ENCODE peak calls at places on chromosomes 1 and 21, in five cellular contexts. Y is K562, A is GM12878, X is HepG2, B is H1. H is an unnamed sample.

GRCh38 chr21:44407493-44407892 is 47.8 kb upstream of the LRRC3 start:
- DNase-seq in Y (no peak), A (no peak), X (no peak), B (no peak), H (no peak)

GRCh38 chr1:23692308-23692871 is 784 bp downstream of the RPL11 start:
- DNase-seq in Y (peak), A (no peak), X (no peak), B (no peak), H (no peak)

GRCh38 chr1:230130172-230130944 is 63.3 kb downstream of the GALNT2 start:
- DNase-seq in Y (no peak), A (no peak), X (no peak), B (no peak), H (no peak)

GRCh38 chr1:65818966-65819365 is 26.3 kb downstream of the PDE4B start:
- DNase-seq in Y (no peak), A (no peak), X (no peak), B (no peak), H (no peak)

GRCh38 chr1:248622491-248623106 is 12.3 kb downstream of the OR2T11 start:
- DNase-seq in Y (peak), A (no peak), X (peak), B (no peak), H (peak)

GRCh38 chr1:223479718-223480425 is 86.7 kb downstream of the CCDC185 start:
- DNase-seq in Y (no peak), A (no peak), X (no peak), B (no peak), H (peak)

GRCh38 chr1:184708084-184708676 is 46.5 kb downstream of the EDEM3 start:
- DNase-seq in Y (no peak), A (no peak), X (no peak), B (no peak), H (no peak)

GRCh38 chr1:224690576-224690975 is 74.5 kb downstream of the CNIH3 start:
- DNase-seq in Y (no peak), A (no peak), X (no peak), B (no peak), H (no peak)

GRCh38 chr1:4659247-4659646 is 4.8 kb downstream of the AJAP1 start:
- DNase-seq in Y (no peak), A (no peak), X (no peak), B (no peak), H (no peak)

GRCh38 chr1:11704226-11704619 is 12.7 kb downstream of the DRAXIN start:
- DNase-seq in Y (no peak), A (no peak), X (no peak), B (no peak), H (no peak)

GRCh38 chr1:154157520-154158306 is 2.8 kb upstream of the NUP210L start:
- DNase-seq in Y (peak), A (peak), X (no peak), B (no peak), H (no peak)

GRCh38 chr1:6614953-6615785 is 1.6 kb downstream of the PHF13 start:
- DNase-seq in Y (peak), A (no peak), X (no peak), B (no peak), H (no peak)

GRCh38 chr1:23421752-23422312 is 2.7 kb downstream of the TCEA3 start:
- DNase-seq in Y (peak), A (no peak), X (peak), B (no peak), H (no peak)

GRCh38 chr1:47758341-47759237 is 238.6 kb downstream of the TRABD2B start:
- DNase-seq in Y (no peak), A (no peak), X (no peak), B (no peak), H (no peak)

GRCh38 chr1:18536356-18536755 is 55.6 kb downstream of the KLHDC7A start:
- DNase-seq in Y (no peak), A (no peak), X (no peak), B (no peak), H (no peak)

GRCh38 chr1:9699361-9699760 is 47.8 kb downstream of the PIK3CD start:
- DNase-seq in Y (no peak), A (no peak), X (no peak), B (no peak), H (no peak)

GRCh38 chr1:206050655-206051235 is 2.2 kb upstream of the RHEX start:
- DNase-seq in Y (no peak), A (peak), X (no peak), B (no peak), H (no peak)

GRCh38 chr1:96362623-96363022 is 359.0 kb upstream of the PTBP2 start:
- DNase-seq in Y (no peak), A (no peak), X (peak), B (no peak), H (no peak)

GRCh38 chr1:54167422-54168139 is 14.8 kb upstream of the CDCP2 start:
- DNase-seq in Y (no peak), A (no peak), X (no peak), B (no peak), H (no peak)

GRCh38 chr1:1407101-1407956 is at the start of gene MRPL20:
- DNase-seq in Y (peak), A (peak), X (peak), B (peak), H (peak)

GRCh38 chr1:55216078-55216477 is 914 bp upstream of the USP24 start:
- DNase-seq in Y (no peak), A (no peak), X (no peak), B (no peak), H (no peak)

GRCh38 chr21:42981862-42982261 is 7.5 kb downstream of the PKNOX1 start:
- DNase-seq in Y (no peak), A (no peak), X (no peak), B (no peak), H (no peak)

GRCh38 chr21:39952265-39952664 is 85.0 kb downstream of the PCP4 start:
- DNase-seq in Y (no peak), A (no peak), X (no peak), B (no peak), H (no peak)

GRCh38 chr1:77487631-77488030 is 194.8 kb downstream of the ZZZ3 start:
- DNase-seq in Y (peak), A (no peak), X (no peak), B (no peak), H (no peak)

GRCh38 chr1:114735479-114735878 is 18.9 kb upstream of the NRAS start:
- DNase-seq in Y (no peak), A (no peak), X (no peak), B (no peak), H (no peak)

GRCh38 chr1:21573971-21574458 is 64.8 kb downstream of the ALPL start:
- DNase-seq in Y (peak), A (no peak), X (peak), B (peak), H (peak)

GRCh38 chr1:85361106-85361505 is 84.7 kb upstream of the BCL10 start:
- DNase-seq in Y (no peak), A (no peak), X (peak), B (no peak), H (no peak)

GRCh38 chr1:62229468-62229867 is 34.8 kb downstream of the L1TD1 start:
- DNase-seq in Y (no peak), A (no peak), X (peak), B (no peak), H (no peak)

GRCh38 chr1:192311281-192311680 is 5.5 kb upstream of the RGS21 start:
- DNase-seq in Y (peak), A (no peak), X (peak), B (no peak), H (peak)

GRCh38 chr1:186304982-186305949 is 69.8 kb downstream of the TPR start:
- DNase-seq in Y (peak), A (no peak), X (peak), B (no peak), H (peak)

GRCh38 chr1:41783189-41783639 is 135.5 kb downstream of the HIVEP3 start:
- DNase-seq in Y (no peak), A (no peak), X (no peak), B (no peak), H (no peak)

GRCh38 chr1:89698624-89699023 is 65.7 kb downstream of the LRRC8C start:
- DNase-seq in Y (no peak), A (no peak), X (no peak), B (no peak), H (no peak)

GRCh38 chr1:6113745-6114144 is 66.4 kb downstream of the CHD5 start:
- DNase-seq in Y (no peak), A (no peak), X (no peak), B (no peak), H (no peak)

GRCh38 chr1:78536427-78536826 is 45.7 kb downstream of the PTGFR start:
- DNase-seq in Y (no peak), A (no peak), X (no peak), B (no peak), H (no peak)

DNA sequence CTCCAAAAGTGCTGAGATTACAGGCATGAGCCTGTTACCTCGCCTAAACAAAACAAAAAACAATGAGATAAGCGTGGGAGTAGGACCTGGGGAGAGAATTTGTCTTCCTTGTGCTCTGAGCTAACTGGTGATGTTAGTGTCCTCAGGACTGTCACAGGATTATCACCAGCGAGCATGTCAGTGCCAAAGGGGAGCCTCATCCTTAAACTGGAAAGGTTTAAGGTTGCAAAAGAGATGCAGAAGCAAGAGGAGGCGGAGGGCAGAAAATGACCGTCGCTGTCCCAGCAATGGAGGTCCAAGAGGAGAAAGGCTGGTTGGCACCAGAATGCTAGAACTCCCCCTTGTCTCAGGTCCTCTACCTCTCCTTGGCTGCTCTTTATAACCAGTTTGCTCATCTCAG is 3.9 kb downstream of the SYPL2 start:
- DNase-seq in Y (no peak), A (no peak), X (no peak), B (no peak), H (no peak)
- TF ChIP-seq JUND in Y (no peak), A (no peak), X (no peak), B (no peak), H (no peak)

GRCh38 chr1:28172690-28173150 is 3.8 kb downstream of the PTAFR start:
- DNase-seq in Y (peak), A (peak), X (peak), B (no peak), H (no peak)
- TF ChIP-seq JUND in Y (peak), A (peak), X (no peak), B (no peak), H (no peak)

GRCh38 chr1:111148376-111148881 is 8.4 kb downstream of the CEPT1 start:
- DNase-seq in Y (no peak), A (no peak), X (no peak), B (no peak), H (no peak)
- TF ChIP-seq JUND in Y (no peak), A (no peak), X (no peak), B (no peak), H (no peak)

DNA sequence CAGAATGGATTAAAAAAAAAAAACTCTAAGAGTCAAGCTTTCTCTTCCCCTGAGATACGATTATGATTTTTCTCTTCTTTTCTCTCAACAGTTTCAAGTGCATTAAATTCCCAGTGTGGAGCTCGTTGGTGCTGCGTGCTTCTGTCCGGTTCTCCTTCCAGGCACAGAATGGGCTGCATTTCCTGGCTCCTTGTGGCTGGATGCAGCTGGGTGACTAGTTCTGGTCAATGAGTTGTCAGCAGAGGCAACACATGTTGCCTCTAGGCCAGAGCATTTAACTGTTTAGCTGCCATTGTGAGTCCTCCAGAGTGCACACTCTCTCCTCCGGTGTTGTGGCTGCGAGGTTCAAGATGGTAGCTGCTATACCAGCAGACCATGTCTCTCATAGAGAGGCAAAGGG is 312.9 kb downstream of the RRAGC start:
- DNase-seq in Y (no peak), A (no peak), X (no peak), B (no peak), H (no peak)
- TF ChIP-seq JUND in Y (no peak), A (no peak), X (no peak), B (no peak), H (no peak)

DNA sequence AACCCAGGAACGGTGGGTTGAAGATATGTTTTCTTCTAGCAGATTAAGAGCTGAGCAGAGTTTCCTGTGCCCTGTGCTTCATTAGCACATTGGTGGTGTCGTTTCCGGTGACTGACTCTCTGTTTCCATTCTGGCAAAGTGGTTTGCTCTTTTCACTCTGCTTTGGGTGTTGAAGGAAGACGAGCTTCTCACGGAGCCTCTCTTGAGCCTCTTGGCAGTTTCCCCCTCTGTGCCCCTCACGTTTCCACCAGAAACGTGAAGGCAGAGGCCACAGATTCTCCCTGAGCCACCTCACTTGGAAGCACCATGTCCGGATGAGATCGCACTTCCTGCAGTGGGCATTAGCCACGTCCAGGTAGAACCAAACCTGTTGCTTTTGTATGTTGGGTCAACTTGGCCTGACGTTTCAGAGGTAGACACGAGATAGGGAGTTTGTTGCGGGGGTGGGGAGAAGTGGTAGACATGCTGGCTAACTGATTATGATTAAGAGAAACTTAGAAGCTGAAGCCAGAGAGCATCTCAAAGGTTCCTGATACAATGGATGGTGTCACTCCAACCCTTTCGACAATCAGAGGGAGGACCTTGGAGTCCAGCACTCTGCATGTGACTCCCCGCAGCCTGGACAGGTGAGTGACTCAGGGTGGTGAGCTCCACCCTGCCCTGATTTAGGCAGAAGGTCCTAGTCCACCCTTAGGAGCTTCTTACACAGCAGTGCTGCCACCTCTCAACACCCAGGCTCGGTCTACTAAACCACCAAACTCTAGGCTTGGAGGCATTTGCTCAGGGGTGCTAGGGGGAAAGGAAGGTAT is at the start of gene LAX1:
- DNase-seq in Y (peak), A (peak), X (no peak), B (no peak), H (no peak)
- TF ChIP-seq JUND in Y (no peak), A (no peak), X (no peak), B (no peak), H (no peak)

DNA sequence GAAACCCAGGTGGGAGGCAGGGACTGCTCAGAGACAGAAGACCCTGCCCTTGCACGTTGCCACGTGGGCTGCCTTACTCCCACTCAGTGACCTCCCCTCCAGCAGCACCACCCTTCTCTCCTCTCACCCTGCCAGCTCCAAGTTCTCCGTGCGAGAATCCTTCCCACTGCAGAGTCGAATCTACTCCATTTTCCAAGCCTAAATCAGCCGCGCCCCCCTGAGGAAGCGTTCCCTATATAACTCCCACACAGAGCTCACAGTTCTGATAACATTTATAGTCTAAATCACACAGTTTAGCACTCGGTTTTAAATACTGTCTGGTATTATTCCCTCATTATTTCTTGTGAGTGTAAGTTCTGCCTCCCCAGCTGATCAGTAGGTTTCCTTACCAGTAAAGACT is 7.7 kb downstream of the LRRN2 start:
- DNase-seq in Y (no peak), A (no peak), X (no peak), B (no peak), H (no peak)
- TF ChIP-seq JUND in Y (no peak), A (no peak), X (no peak), B (no peak), H (no peak)

GRCh38 chr1:34663031-34663430 is 91.8 kb upstream of the GJB5 start:
- DNase-seq in Y (peak), A (no peak), X (no peak), B (no peak), H (no peak)
- TF ChIP-seq JUND in Y (no peak), A (no peak), X (no peak), B (no peak), H (no peak)

GRCh38 chr1:214454619-214455396 is 96.6 kb downstream of the PTPN14 start:
- DNase-seq in Y (no peak), A (no peak), X (no peak), B (no peak), H (no peak)
- TF ChIP-seq JUND in Y (no peak), A (no peak), X (no peak), B (no peak), H (no peak)